ENCODE peak calls at places on chromosomes 2 and 18, in four cellular contexts. F is H1, S is H9, Z is IMR-90. L is an unnamed sample.

GRCh38 chr18:78242307-78242643 is 737.3 kb upstream of the SALL3 start:
- DNase-seq in F (no peak), S (no peak), Z (no peak), L (no peak)

GRCh38 chr2:110674620-110675555 is 3.0 kb downstream of the BUB1 start:
- DNase-seq in F (no peak), S (no peak), Z (peak; percentile 50), L (peak; percentile 89)

GRCh38 chr2:146123714-146124113 is 1603.8 kb upstream of the ZEB2 start:
- DNase-seq in F (no peak), S (no peak), Z (peak; percentile 17), L (no peak)

GRCh38 chr2:193695367-193695766 is 1500.6 kb upstream of the TMEFF2 start:
- DNase-seq in F (no peak), S (no peak), Z (no peak), L (peak; percentile 13)

GRCh38 chr2:68203587-68203986 is 45.9 kb downstream of the PNO1 start:
- DNase-seq in F (no peak), S (no peak), Z (no peak), L (no peak)

GRCh38 chr2:219408101-219409030 is 9.8 kb upstream of the DES start:
- DNase-seq in F (no peak), S (no peak), Z (peak; percentile 52), L (no peak)

GRCh38 chr2:54760310-54760709 is 36.8 kb downstream of the EML6 start:
- DNase-seq in F (no peak), S (no peak), Z (no peak), L (no peak)

GRCh38 chr2:110097506-110098220 is 18.0 kb downstream of the MALL start:
- DNase-seq in F (no peak), S (peak; percentile 13), Z (no peak), L (no peak)

GRCh38 chr2:213227458-213227857 is 56.8 kb upstream of the SPAG16 start:
- DNase-seq in F (no peak), S (no peak), Z (no peak), L (no peak)

GRCh38 chr2:177396630-177397460 is 4.3 kb downstream of the AGPS start:
- DNase-seq in F (no peak), S (no peak), Z (peak; percentile 69), L (peak; percentile 51)

GRCh38 chr2:7044253-7045250 is 127.3 kb downstream of the RNF144A start:
- DNase-seq in F (peak; percentile 80), S (peak; percentile 50), Z (peak; percentile 37), L (peak; percentile 51)

GRCh38 chr2:63819765-63820717 is 21.7 kb upstream of the UGP2 start:
- DNase-seq in F (no peak), S (no peak), Z (peak; percentile 61), L (peak; percentile 57)

GRCh38 chr2:120400546-120400945 is 54.6 kb downstream of the INHBB start:
- DNase-seq in F (no peak), S (peak; percentile 27), Z (no peak), L (no peak)

GRCh38 chr18:46071894-46072867 is at the start of gene PSTPIP2:
- DNase-seq in F (peak; percentile 73), S (peak; percentile 49), Z (peak; percentile 54), L (peak; percentile 61)

GRCh38 chr2:115400940-115401339 is 958.5 kb downstream of the DPP10 start:
- DNase-seq in F (no peak), S (no peak), Z (no peak), L (peak; percentile 16)
- H4K5ac ChIP-seq in F (no peak overlapping the region), S (no peak overlapping the region), Z (no peak overlapping the region), L (no peak overlapping the region)

GRCh38 chr2:27117995-27118524 is 868 bp downstream of the CGREF1 start:
- DNase-seq in F (no peak), S (no peak), Z (no peak), L (no peak)
- H4K5ac ChIP-seq in F (no peak overlapping the region), S (no peak overlapping the region), Z (no peak overlapping the region), L (no peak overlapping the region)

DNA sequence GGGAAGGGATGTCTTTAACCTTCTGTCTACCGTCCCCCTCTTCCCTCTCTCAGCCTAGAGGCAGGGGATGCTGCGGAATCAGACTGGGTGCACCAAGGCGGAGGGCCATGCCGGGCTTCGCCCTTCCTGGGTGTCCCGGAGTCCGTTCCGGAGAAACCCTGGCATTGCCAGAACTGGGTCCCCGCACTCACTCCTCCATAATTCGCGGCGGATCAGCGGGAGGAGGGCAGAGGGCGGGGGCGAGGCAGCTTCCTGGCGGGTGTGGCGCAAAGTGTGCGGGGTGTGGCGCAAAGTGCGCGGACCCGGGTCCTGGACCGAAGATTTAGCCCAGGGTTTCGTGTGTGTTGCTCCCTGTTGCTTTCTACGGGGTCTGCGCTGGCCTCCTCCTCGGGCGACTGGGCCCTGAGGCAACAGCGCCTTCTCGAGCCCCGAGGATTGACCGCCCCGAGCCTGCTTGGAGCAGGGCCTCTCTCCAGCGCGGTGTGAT is 12.4 kb upstream of the SKOR2 start:
- DNase-seq in F (peak; percentile 76), S (peak; percentile 53), Z (no peak), L (no peak)
- H4K5ac ChIP-seq in F (no peak overlapping the region), S (no peak overlapping the region), Z (no peak overlapping the region), L (no peak overlapping the region)

GRCh38 chr2:96848264-96848663 is 4.4 kb upstream of the ANKRD23 start:
- DNase-seq in F (no peak), S (peak; percentile 22), Z (no peak), L (no peak)

GRCh38 chr2:96856776-96857673 is 791 bp downstream of the ANKRD39 start:
- DNase-seq in F (peak; percentile 73), S (peak; percentile 58), Z (no peak), L (peak; percentile 54)

GRCh38 chr2:96847586-96847985 is 3.8 kb upstream of the ANKRD23 start:
- DNase-seq in F (no peak), S (peak; percentile 28), Z (no peak), L (no peak)

GRCh38 chr2:96853321-96853720 is 4.5 kb downstream of the ANKRD39 start:
- DNase-seq in F (no peak), S (no peak), Z (no peak), L (no peak)

GRCh38 chr2:96852667-96853066 is 5.1 kb downstream of the ANKRD39 start:
- DNase-seq in F (no peak), S (no peak), Z (no peak), L (no peak)
- H4K5ac ChIP-seq in F (no peak overlapping the region), S (no peak overlapping the region), Z (no peak overlapping the region), L (no peak overlapping the region)

GRCh38 chr2:112153501-112153900 is 15.3 kb downstream of the FBLN7 start:
- DNase-seq in F (peak; percentile 27), S (no peak), Z (no peak), L (no peak)
- H4K5ac ChIP-seq in F (no peak overlapping the region), S (no peak overlapping the region), Z (no peak overlapping the region), L (no peak overlapping the region)

GRCh38 chr2:241932895-241933174 is 63.3 kb downstream of the RTP5 start:
- DNase-seq in F (no peak), S (no peak), Z (no peak), L (no peak)
- H4K5ac ChIP-seq in F (no peak overlapping the region), S (no peak overlapping the region), Z (no peak overlapping the region), L (no peak overlapping the region)

DNA sequence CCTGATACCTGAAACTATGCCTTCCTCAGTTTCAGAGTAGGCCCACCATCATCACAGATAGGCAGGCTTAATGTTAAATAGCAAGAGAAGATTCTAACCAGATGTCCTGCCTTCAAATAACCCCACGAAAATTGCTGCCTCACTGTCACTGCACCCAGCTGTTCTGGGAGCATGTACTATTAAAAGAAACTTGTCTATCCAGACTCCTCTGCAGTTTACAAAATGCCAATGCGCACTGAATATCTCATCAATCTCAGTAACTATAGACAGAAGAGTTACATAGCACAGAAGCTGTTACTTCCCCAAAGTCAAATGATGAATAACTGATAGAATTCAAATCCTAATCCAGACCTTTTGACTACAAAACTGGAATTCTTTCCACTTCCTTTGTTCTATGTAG is 43.9 kb downstream of the WDR75 start:
- DNase-seq in F (no peak), S (no peak), Z (no peak), L (no peak)
- H4K5ac ChIP-seq in F (no peak overlapping the region), S (no peak overlapping the region), Z (no peak overlapping the region), L (no peak overlapping the region)

GRCh38 chr2:201116959-201117734 is 1.2 kb downstream of the CFLAR start:
- DNase-seq in F (no peak), S (no peak), Z (peak; percentile 86), L (peak; percentile 26)
- H4K5ac ChIP-seq in F (peak overlapping the region; percentile 76), S (no peak overlapping the region), Z (peak overlapping the region; percentile 14), L (no peak overlapping the region)

DNA sequence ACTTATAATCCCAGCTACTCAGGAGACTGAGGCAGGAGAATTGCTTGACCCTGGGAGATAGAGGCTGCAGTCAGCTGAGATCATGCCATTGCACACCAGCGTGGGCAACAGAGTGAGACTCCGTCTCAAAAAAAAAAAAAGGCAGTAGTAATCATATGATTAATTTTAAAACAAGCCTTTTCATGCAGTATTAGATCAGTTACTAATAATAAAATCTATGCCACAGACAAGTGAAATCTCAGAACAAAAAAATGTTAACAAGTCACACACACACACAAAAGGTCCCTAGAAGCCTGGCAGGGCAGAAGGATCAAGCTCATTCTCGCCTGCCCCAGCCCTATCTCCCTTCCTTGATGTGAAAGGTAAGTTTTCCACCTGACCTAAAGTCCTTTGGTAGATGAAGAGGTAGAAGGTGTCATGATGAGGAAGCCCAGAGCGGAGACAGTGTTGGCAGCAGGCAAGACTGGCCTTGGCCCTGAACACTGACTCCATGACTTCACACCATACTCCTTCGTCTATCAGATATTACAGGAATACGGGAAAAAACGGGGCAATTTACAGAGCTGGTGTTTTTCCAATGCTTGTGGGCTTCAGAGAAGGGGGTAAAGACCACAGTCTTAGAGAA is 10.6 kb downstream of the KDSR start:
- DNase-seq in F (no peak), S (no peak), Z (no peak), L (no peak)
- H4K5ac ChIP-seq in F (no peak overlapping the region), S (no peak overlapping the region), Z (no peak overlapping the region), L (no peak overlapping the region)

DNA sequence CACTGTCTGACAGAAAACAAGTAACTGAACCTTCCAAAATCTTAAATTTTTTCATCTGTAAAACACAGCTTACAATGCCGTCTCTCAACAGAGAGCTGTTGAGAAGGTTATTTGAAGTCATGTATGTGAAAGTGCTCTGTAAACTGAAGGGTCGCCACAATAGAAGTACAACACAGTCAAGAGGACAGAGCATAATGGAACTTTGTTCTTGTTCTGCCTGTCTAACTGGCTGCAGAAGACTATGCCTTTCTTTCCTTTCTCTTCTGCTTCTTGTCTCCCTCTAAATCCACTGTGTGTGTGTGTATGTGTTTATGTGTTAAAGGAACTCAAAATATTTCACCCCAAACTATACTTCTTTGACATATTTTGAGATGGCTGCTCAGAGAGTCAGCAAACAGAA is 365.8 kb upstream of the RND3 start:
- DNase-seq in F (no peak), S (no peak), Z (no peak), L (no peak)
- H4K5ac ChIP-seq in F (no peak overlapping the region), S (no peak overlapping the region), Z (no peak overlapping the region), L (no peak overlapping the region)

L was measured in mesendoderm.